ENCODE peak calls at places on chromosomes 2 and 18, in ten cellular contexts. S is GM12865; P is activated T-cell treated with anti-CD3 and anti-CD28 coated beads, Interleukin-2, amount 50 U/mL, for 48 hours; R is posterior vena cava; Z is stimulated activated CD4-positive, alpha-beta T cell treated with anti-CD3 and anti-CD28 coated beads, Interleukin-12 subunit alpha, Interleukin-12 subunit beta, amount 100 ng/mL, for 24 hours; Y is brain microvascular endothelial cell; H is nucleus accumbens; W is NCI-H1092; U is activated CD4-positive, alpha-beta T cell treated with anti-CD3 and anti-CD28 coated beads for 48 hours; X is GM13977. L is an unnamed sample.

GRCh38 chr18:21117385-21118135 is 5.9 kb upstream of the ROCK1 start:
- DNase-seq in S (no peak), P (no peak), R (no peak), Z (no peak), Y (peak; percentile 73), H (no peak), W (no peak), U (no peak), X (no peak), L (peak; percentile 49)

GRCh38 chr2:105744909-105745853 is at the start of gene NCK2:
- DNase-seq in S (peak; percentile 49), P (peak; percentile 56), R (no peak), Z (no peak), Y (no peak), H (peak; percentile 7), W (no peak), U (peak; percentile 49), X (peak; percentile 53), L (peak; percentile 65)

GRCh38 chr18:67456691-67457090 is 59.8 kb downstream of the DSEL start:
- DNase-seq in S (no peak), P (no peak), R (no peak), Z (no peak), Y (no peak), H (no peak), W (no peak), U (no peak), X (no peak), L (no peak)

GRCh38 chr2:112670521-112671022 is 24.8 kb downstream of the SLC20A1 start:
- DNase-seq in S (no peak), P (no peak), R (no peak), Z (no peak), Y (no peak), H (no peak), W (no peak), U (no peak), X (no peak), L (no peak)

GRCh38 chr2:85585781-85586105 is 1.5 kb downstream of the VAMP5 start:
- DNase-seq in S (no peak), P (no peak), R (no peak), Z (no peak), Y (no peak), H (no peak), W (no peak), U (no peak), X (no peak), L (peak; percentile 72)

GRCh38 chr2:53286336-53286735 is 481.3 kb upstream of the CHAC2 start:
- DNase-seq in S (no peak), P (no peak), R (no peak), Z (no peak), Y (peak; percentile 17), H (no peak), W (no peak), U (no peak), X (no peak), L (no peak)

GRCh38 chr2:226730487-226730886 is 69.1 kb downstream of the IRS1 start:
- DNase-seq in S (no peak), P (no peak), R (no peak), Z (no peak), Y (peak; percentile 9), H (no peak), W (no peak), U (no peak), X (no peak), L (peak; percentile 40)

GRCh38 chr2:6423131-6423530 is 442.6 kb downstream of the CMPK2 start:
- DNase-seq in S (peak; percentile 12), P (no peak), R (no peak), Z (no peak), Y (no peak), H (no peak), W (no peak), U (no peak), X (no peak), L (no peak)

GRCh38 chr2:145407-145806 is 99.1 kb upstream of the FAM110C start:
- DNase-seq in S (no peak), P (no peak), R (no peak), Z (no peak), Y (no peak), H (no peak), W (no peak), U (no peak), X (no peak), L (no peak)

GRCh38 chr2:190235101-190235500 is 84.5 kb downstream of the HIBCH start:
- DNase-seq in S (no peak), P (no peak), R (no peak), Z (no peak), Y (no peak), H (no peak), W (no peak), U (no peak), X (no peak), L (no peak)